ENCODE peak calls at places on chromosome 19, in six cellular contexts. H is astrocyte of the cerebellum, B is Peyer's patch, J is HFF-Myc, D is sigmoid colon, E is psoas muscle. V is an unnamed sample.

GRCh38 chr19:6219592-6220290 is 60.0 kb downstream of the MLLT1 start:
- DNase-seq in D (no peak), E (peak; percentile 62), H (no peak), B (no peak), J (no peak), V (no peak)

GRCh38 chr19:1262687-1263123 is 6.4 kb upstream of the CIRBP start:
- DNase-seq in B (no peak), J (no peak), H (no peak), E (peak; percentile 62), D (no peak), V (no peak)

GRCh38 chr19:2014081-2014693 is 1.3 kb downstream of the BTBD2 start:
- DNase-seq in J (no peak), E (no peak), D (peak; percentile 72), H (no peak), B (no peak), V (no peak)

GRCh38 chr19:46630806-46631205 is 5.2 kb downstream of the GNG8 start:
- DNase-seq in J (no peak), D (no peak), B (no peak), E (no peak), H (no peak), V (no peak)

GRCh38 chr19:14472202-14472961 is 2.8 kb downstream of the PTGER1 start:
- DNase-seq in J (no peak), D (no peak), H (no peak), B (peak; percentile 77), E (peak; percentile 84), V (peak; percentile 47)

GRCh38 chr19:1811472-1811894 is 593 bp downstream of the ATP8B3 start:
- DNase-seq in B (peak; percentile 29), E (peak; percentile 86), J (no peak), H (no peak), D (peak; percentile 86), V (peak; percentile 46)

GRCh38 chr19:31510635-31511034 is 161.4 kb upstream of the TSHZ3 start:
- DNase-seq in J (no peak), H (no peak), B (no peak), E (no peak), D (no peak), V (no peak)

GRCh38 chr19:16258440-16258903 is 60.8 kb downstream of the AP1M1 start:
- DNase-seq in J (no peak), D (peak; percentile 83), E (peak; percentile 86), B (peak; percentile 50), H (no peak), V (no peak)

GRCh38 chr19:16951529-16951928 is 62.7 kb downstream of the F2RL3 start:
- DNase-seq in H (no peak), E (no peak), J (no peak), B (no peak), D (no peak), V (no peak)

GRCh38 chr19:56403261-56403660 is 871 bp upstream of the ZNF583 start:
- DNase-seq in E (no peak), J (no peak), H (no peak), B (no peak), D (no peak), V (no peak)

GRCh38 chr19:36151144-36152051 is 849 bp downstream of the COX7A1 start:
- DNase-seq in J (no peak), D (peak; percentile 83), E (peak; percentile 85), B (no peak), H (no peak), V (no peak)

GRCh38 chr19:52366414-52366824 is 3.3 kb upstream of the ZNF880 start:
- DNase-seq in D (no peak), B (no peak), E (no peak), J (no peak), H (no peak), V (no peak)

GRCh38 chr19:28239270-28239669 is 973.7 kb downstream of the UQCRFS1 start:
- DNase-seq in H (no peak), J (no peak), B (no peak), E (no peak), D (no peak), V (peak; percentile 3)

GRCh38 chr19:55365245-55365644 is 2.2 kb upstream of the GARIN5B start:
- DNase-seq in D (no peak), E (no peak), B (no peak), J (no peak), H (no peak), V (no peak)

GRCh38 chr19:36771275-36772231 is 1.1 kb downstream of the ZNF850 start:
- DNase-seq in D (peak; percentile 69), E (peak; percentile 57), B (peak; percentile 25), H (peak; percentile 59), J (peak; percentile 3), V (peak; percentile 85)

GRCh38 chr19:43562698-43563241 is 12.6 kb downstream of the XRCC1 start:
- DNase-seq in B (peak; percentile 83), J (no peak), D (peak; percentile 91), E (peak; percentile 91), H (peak; percentile 77), V (peak; percentile 23)

GRCh38 chr19:17529239-17530158 is 18.1 kb downstream of the PGLS start:
- DNase-seq in H (no peak), D (no peak), E (no peak), B (no peak), J (no peak), V (no peak)

GRCh38 chr19:51754106-51754505 is 2.4 kb upstream of the FPR1 start:
- DNase-seq in E (no peak), J (no peak), D (no peak), H (no peak), B (no peak), V (no peak)

GRCh38 chr19:48633148-48634035 is 3.8 kb downstream of the DBP start:
- DNase-seq in E (no peak), H (no peak), B (no peak), J (no peak), D (no peak), V (no peak)
- H3K4me3 ChIP-seq in E (peak overlapping the region; percentile 87), H (no peak overlapping the region), B (no peak overlapping the region), J (no peak overlapping the region), D (peak overlapping the region; percentile 89), V (no peak overlapping the region)

DNA sequence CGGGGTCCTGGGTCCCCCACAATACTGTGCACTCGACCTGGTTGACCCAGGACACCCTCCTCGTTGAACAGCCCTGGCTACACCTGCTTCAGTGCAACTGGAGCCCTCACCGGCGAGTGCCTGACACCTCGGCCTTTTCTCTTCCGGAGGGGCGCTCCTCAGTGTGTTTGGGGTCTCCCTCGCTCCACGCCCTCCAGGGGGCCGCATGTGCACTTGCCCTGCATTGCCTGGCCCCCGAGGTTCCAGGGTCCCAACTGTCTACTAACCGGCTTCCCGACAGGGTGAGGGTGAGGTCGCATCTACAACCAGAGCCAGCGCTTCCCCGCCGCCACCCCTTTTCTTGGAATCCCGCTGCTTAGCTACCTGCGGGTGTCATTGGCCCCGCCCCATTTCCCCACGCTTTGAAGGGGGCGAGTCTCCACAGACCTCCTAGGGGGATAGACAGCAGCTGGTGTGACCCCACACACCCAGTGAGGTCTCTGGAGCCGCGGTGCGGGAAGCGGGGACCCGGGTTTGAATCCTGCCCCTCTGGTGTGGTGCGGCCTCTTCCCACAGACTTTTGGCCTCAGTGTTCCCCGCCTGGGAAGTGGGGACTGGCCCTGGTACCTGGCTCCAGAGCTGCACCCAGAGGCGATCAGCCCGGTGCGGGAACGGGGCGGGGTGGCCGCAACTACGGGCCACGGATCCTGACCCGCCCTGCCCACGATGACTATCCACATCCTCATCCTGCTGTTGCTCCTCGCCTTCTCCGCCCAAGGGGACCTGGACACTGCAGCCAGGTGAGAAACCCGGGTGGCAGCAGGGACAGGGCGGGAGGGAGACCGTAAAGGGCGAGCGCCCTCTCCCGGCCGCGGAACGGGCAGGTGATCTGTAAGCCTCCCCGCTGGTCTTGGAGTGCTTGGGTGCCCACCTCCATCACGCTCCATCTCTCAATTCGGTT is at the start of gene ADM5:
- DNase-seq in H (no peak), D (no peak), E (peak; percentile 77), B (no peak), J (no peak), V (no peak)
- TF ChIP-seq CTCF in H (peak; percentile 51), D (no peak), E (peak; percentile 47), B (no peak), J (peak; percentile 57), V (peak; percentile 53)

GRCh38 chr19:4084547-4084877 is 17.8 kb upstream of the ZBTB7A start:
- DNase-seq in B (no peak), H (no peak), D (no peak), E (no peak), J (no peak), V (no peak)
- H3K4me3 ChIP-seq in B (no peak overlapping the region), H (no peak overlapping the region), D (peak overlapping the region; percentile 22), E (peak overlapping the region; percentile 38), J (no peak overlapping the region), V (no peak overlapping the region)

GRCh38 chr19:9849786-9850185 is 14.7 kb downstream of the PIN1 start:
- DNase-seq in B (no peak), D (no peak), J (no peak), H (no peak), E (no peak), V (no peak)

GRCh38 chr19:9848060-9848459 is 12.9 kb downstream of the PIN1 start:
- DNase-seq in E (no peak), H (no peak), J (no peak), D (no peak), B (no peak), V (no peak)

GRCh38 chr19:9848761-9849160 is 13.6 kb downstream of the PIN1 start:
- DNase-seq in J (no peak), H (no peak), B (no peak), E (no peak), D (no peak), V (no peak)

GRCh38 chr19:9847087-9847671 is 12.1 kb downstream of the PIN1 start:
- DNase-seq in H (peak; percentile 60), D (peak; percentile 88), J (peak; percentile 93), E (peak; percentile 67), B (no peak), V (peak; percentile 94)

GRCh38 chr19:9850235-9850959 is 15.3 kb downstream of the PIN1 start:
- DNase-seq in D (no peak), E (no peak), J (no peak), H (no peak), B (no peak), V (no peak)
- TF ChIP-seq CTCF in D (no peak), E (no peak), J (no peak), H (no peak), B (no peak), V (no peak)

GRCh38 chr19:7489609-7490044 is 792 bp upstream of the PEX11G start:
- DNase-seq in D (no peak), J (no peak), H (no peak), E (no peak), B (no peak), V (no peak)
- H3K4me3 ChIP-seq in D (peak overlapping the region; percentile 72), J (no peak overlapping the region), H (no peak overlapping the region), E (peak overlapping the region; percentile 75), B (no peak overlapping the region), V (no peak overlapping the region)

GRCh38 chr19:13430790-13431582 is 75.3 kb downstream of the CACNA1A start:
- DNase-seq in H (peak; percentile 28), J (peak; percentile 19), D (no peak), B (no peak), E (peak; percentile 55), V (peak; percentile 51)
- TF ChIP-seq CTCF in H (peak; percentile 90), J (peak; percentile 87), D (no peak), B (no peak), E (peak; percentile 35), V (peak; percentile 91)

GRCh38 chr19:18603958-18604819 is 2.4 kb downstream of the CRLF1 start:
- DNase-seq in D (no peak), B (no peak), J (no peak), E (no peak), H (no peak), V (no peak)
- H3K4me3 ChIP-seq in D (peak overlapping the region; percentile 2), B (no peak overlapping the region), J (no peak overlapping the region), E (no peak overlapping the region), H (no peak overlapping the region), V (no peak overlapping the region)

V was measured in fibroblast of the aortic adventitia.